ENCODE peak calls at places on chromosomes 2 and 18, in six cellular contexts. One of them, this sample, is unnamed.

GRCh38 chr2:204024503-204024902 is 87.9 kb downstream of the ICOS start:
- DNase-seq in HepG2: peak; percentile 33
- DNase-seq in A549: peak; percentile 32
- DNase-seq in endothelial cell of umbilical vein: peak; percentile 81
- DNase-seq in K562: no peak
- DNase-seq in GM12878: no peak
- DNase-seq in this sample: peak; percentile 35

GRCh38 chr2:32452338-32453064 is 95.7 kb downstream of the BIRC6 start:
- DNase-seq in HepG2: no peak
- DNase-seq in A549: no peak
- DNase-seq in endothelial cell of umbilical vein: peak; percentile 3
- DNase-seq in K562: no peak
- DNase-seq in GM12878: no peak
- DNase-seq in this sample: no peak

GRCh38 chr18:75238100-75238499 is 27.5 kb downstream of the TSHZ1 start:
- DNase-seq in HepG2: no peak
- DNase-seq in A549: no peak
- DNase-seq in endothelial cell of umbilical vein: no peak
- DNase-seq in K562: no peak
- DNase-seq in GM12878: no peak
- DNase-seq in this sample: no peak

GRCh38 chr2:55050133-55050994 is at the start of gene RTN4:
- DNase-seq in HepG2: peak; percentile 99
- DNase-seq in A549: peak; percentile 100
- DNase-seq in endothelial cell of umbilical vein: peak; percentile 99
- DNase-seq in K562: peak; percentile 93
- DNase-seq in GM12878: peak; percentile 98
- DNase-seq in this sample: peak; percentile 100

GRCh38 chr18:23661735-23662308 is 889 bp downstream of the ANKRD29 start:
- DNase-seq in HepG2: no peak
- DNase-seq in A549: no peak
- DNase-seq in endothelial cell of umbilical vein: no peak
- DNase-seq in K562: no peak
- DNase-seq in GM12878: no peak
- DNase-seq in this sample: peak; percentile 37

GRCh38 chr2:126796931-126797621 is 101.6 kb upstream of the TEX51 start:
- DNase-seq in HepG2: no peak
- DNase-seq in A549: no peak
- DNase-seq in endothelial cell of umbilical vein: no peak
- DNase-seq in K562: no peak
- DNase-seq in GM12878: no peak
- DNase-seq in this sample: no peak

GRCh38 chr2:196618661-196619060 is 20.9 kb upstream of the CCDC150 start:
- DNase-seq in HepG2: no peak
- DNase-seq in A549: no peak
- DNase-seq in endothelial cell of umbilical vein: no peak
- DNase-seq in K562: no peak
- DNase-seq in GM12878: no peak
- DNase-seq in this sample: no peak

GRCh38 chr2:135052997-135053474 is 944 bp downstream of the RAB3GAP1 start:
- DNase-seq in HepG2: no peak
- DNase-seq in A549: no peak
- DNase-seq in endothelial cell of umbilical vein: peak; percentile 9
- DNase-seq in K562: no peak
- DNase-seq in GM12878: no peak
- DNase-seq in this sample: no peak

GRCh38 chr2:192236136-192236535 is 41.4 kb upstream of the TMEFF2 start:
- DNase-seq in HepG2: no peak
- DNase-seq in A549: no peak
- DNase-seq in endothelial cell of umbilical vein: no peak
- DNase-seq in K562: no peak
- DNase-seq in GM12878: no peak
- DNase-seq in this sample: no peak

GRCh38 chr2:118013221-118013723 is 598 bp downstream of the CCDC93 start:
- DNase-seq in HepG2: peak; percentile 44
- DNase-seq in A549: no peak
- DNase-seq in endothelial cell of umbilical vein: peak; percentile 21
- DNase-seq in K562: peak; percentile 64
- DNase-seq in GM12878: no peak
- DNase-seq in this sample: peak; percentile 64

GRCh38 chr18:75167759-75168211 is 41.2 kb downstream of the PTGR3 start:
- DNase-seq in HepG2: no peak
- DNase-seq in A549: no peak
- DNase-seq in endothelial cell of umbilical vein: no peak
- DNase-seq in K562: no peak
- DNase-seq in GM12878: no peak
- DNase-seq in this sample: no peak

GRCh38 chr2:218344755-218345417 is 11.8 kb upstream of the CATIP start:
- DNase-seq in HepG2: no peak
- DNase-seq in A549: no peak
- DNase-seq in endothelial cell of umbilical vein: no peak
- DNase-seq in K562: no peak
- DNase-seq in GM12878: no peak
- DNase-seq in this sample: no peak

GRCh38 chr2:188600536-188601210 is 309.0 kb downstream of the GULP1 start:
- DNase-seq in HepG2: no peak
- DNase-seq in A549: no peak
- DNase-seq in endothelial cell of umbilical vein: no peak
- DNase-seq in K562: no peak
- DNase-seq in GM12878: no peak
- DNase-seq in this sample: no peak

DNA sequence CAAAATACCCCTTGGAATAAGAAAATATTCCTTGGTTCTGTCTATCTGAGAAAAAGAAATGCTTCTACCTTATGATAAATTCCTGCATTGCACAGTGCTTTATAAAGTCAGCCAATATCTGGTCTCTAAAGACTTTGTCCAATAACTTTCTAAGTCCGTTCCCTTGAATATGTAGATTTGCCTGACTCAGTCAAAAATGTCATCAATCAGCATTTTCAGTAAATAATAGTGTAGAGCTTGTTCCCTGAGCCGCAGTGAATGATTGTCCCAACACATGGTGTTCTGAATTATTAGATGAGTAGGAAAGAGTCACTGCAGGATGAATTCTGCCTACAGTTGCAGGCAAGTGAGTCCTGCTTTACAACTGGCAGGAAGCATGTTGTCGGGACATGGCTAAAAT is 316.8 kb upstream of the RBMS1 start:
- DNase-seq in HepG2: no peak
- DNase-seq in A549: no peak
- DNase-seq in endothelial cell of umbilical vein: no peak
- DNase-seq in K562: no peak
- DNase-seq in GM12878: no peak
- DNase-seq in this sample: no peak
- TF ChIP-seq MYC in HepG2: no peak
- TF ChIP-seq MYC in A549: no peak
- TF ChIP-seq MYC in endothelial cell of umbilical vein: no peak
- TF ChIP-seq MYC in K562: no peak
- TF ChIP-seq MYC in GM12878: no peak
- TF ChIP-seq MYC in this sample: no peak

DNA sequence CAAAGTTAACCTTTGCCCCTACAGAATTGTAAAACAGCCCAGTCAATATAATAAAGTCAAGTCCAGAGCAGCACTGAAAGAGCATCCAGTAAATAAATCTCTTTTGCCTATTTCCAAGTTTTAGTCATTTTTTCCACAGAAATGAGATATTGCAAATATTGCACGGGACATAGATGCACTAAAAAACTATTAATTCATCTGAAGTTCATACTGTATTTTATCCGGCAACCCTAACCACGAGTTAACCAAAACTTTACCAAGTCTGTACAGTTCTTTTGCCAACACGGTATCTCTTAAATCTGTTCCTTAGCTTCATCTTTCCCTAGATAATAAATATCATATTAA is 484 bp upstream of the ASNSD1 start:
- DNase-seq in HepG2: no peak
- DNase-seq in A549: no peak
- DNase-seq in endothelial cell of umbilical vein: no peak
- DNase-seq in K562: no peak
- DNase-seq in GM12878: no peak
- DNase-seq in this sample: no peak
- H3K4me3 ChIP-seq in HepG2: no peak overlapping the region
- H3K4me3 ChIP-seq in A549: no peak overlapping the region
- H3K4me3 ChIP-seq in endothelial cell of umbilical vein: no peak overlapping the region
- H3K4me3 ChIP-seq in K562: no peak overlapping the region
- H3K4me3 ChIP-seq in GM12878: no peak overlapping the region
- H3K4me3 ChIP-seq in this sample: peak overlapping the region; percentile 41

GRCh38 chr2:46136953-46137352 is 160.3 kb upstream of the EPAS1 start:
- DNase-seq in HepG2: no peak
- DNase-seq in A549: no peak
- DNase-seq in endothelial cell of umbilical vein: no peak
- DNase-seq in K562: no peak
- DNase-seq in GM12878: no peak
- DNase-seq in this sample: no peak

GRCh38 chr2:46136481-46136880 is 160.7 kb upstream of the EPAS1 start:
- DNase-seq in HepG2: no peak
- DNase-seq in A549: no peak
- DNase-seq in endothelial cell of umbilical vein: no peak
- DNase-seq in K562: no peak
- DNase-seq in GM12878: no peak
- DNase-seq in this sample: no peak

GRCh38 chr2:46134531-46135229 is 162.5 kb upstream of the EPAS1 start:
- DNase-seq in HepG2: no peak
- DNase-seq in A549: no peak
- DNase-seq in endothelial cell of umbilical vein: no peak
- DNase-seq in K562: peak; percentile 15
- DNase-seq in GM12878: no peak
- DNase-seq in this sample: no peak

GRCh38 chr2:46135230-46135555 is 162.0 kb upstream of the EPAS1 start:
- DNase-seq in HepG2: no peak
- DNase-seq in A549: no peak
- DNase-seq in endothelial cell of umbilical vein: peak; percentile 78
- DNase-seq in K562: no peak
- DNase-seq in GM12878: no peak
- DNase-seq in this sample: no peak

DNA sequence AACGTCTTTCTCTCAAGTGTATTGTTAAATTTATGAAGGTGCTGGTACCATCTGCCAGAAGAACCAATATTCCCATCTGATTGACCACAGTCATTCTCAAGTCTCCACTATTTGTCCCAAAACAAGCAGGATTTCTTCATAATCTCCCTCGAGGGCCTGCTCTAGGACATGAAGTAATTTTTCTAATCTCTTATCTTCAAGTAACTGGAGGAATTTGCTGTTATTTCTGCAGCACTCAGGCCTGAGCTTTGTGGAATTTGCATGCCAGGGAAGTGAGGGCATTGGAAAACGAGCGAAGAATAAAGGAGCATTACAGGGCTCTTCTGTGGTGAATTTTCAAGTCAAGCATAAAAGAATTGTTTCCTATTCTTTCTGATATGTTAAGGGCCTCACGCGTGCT is 161.3 kb upstream of the EPAS1 start:
- DNase-seq in HepG2: no peak
- DNase-seq in A549: no peak
- DNase-seq in endothelial cell of umbilical vein: peak; percentile 74
- DNase-seq in K562: no peak
- DNase-seq in GM12878: no peak
- DNase-seq in this sample: no peak
- TF ChIP-seq MYC in HepG2: no peak
- TF ChIP-seq MYC in A549: no peak
- TF ChIP-seq MYC in endothelial cell of umbilical vein: no peak
- TF ChIP-seq MYC in K562: no peak
- TF ChIP-seq MYC in GM12878: no peak
- TF ChIP-seq MYC in this sample: no peak

DNA sequence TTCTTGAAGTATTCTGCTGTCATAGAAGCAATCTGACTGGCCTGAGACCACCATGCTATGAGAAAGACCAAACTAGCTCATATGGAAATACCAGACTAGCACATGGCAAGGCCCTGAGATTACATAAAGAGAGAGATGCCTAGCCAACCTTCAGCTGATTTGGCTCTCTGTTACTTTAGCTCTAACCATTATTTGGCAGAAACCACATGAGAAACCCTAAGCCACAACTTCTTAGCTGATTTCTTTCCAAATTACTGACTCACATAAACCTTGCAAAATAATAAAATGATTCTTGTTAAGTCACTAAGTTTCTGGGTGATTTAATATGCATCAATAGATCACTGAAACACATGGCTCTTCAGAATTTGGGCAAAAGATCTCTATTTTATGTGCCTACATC is 295.0 kb upstream of the ZNF521 start:
- DNase-seq in HepG2: no peak
- DNase-seq in A549: no peak
- DNase-seq in endothelial cell of umbilical vein: no peak
- DNase-seq in K562: no peak
- DNase-seq in GM12878: no peak
- DNase-seq in this sample: no peak
- H3K4me3 ChIP-seq in HepG2: no peak overlapping the region
- H3K4me3 ChIP-seq in A549: no peak overlapping the region
- H3K4me3 ChIP-seq in endothelial cell of umbilical vein: no peak overlapping the region
- H3K4me3 ChIP-seq in K562: no peak overlapping the region
- H3K4me3 ChIP-seq in GM12878: no peak overlapping the region
- H3K4me3 ChIP-seq in this sample: no peak overlapping the region

DNA sequence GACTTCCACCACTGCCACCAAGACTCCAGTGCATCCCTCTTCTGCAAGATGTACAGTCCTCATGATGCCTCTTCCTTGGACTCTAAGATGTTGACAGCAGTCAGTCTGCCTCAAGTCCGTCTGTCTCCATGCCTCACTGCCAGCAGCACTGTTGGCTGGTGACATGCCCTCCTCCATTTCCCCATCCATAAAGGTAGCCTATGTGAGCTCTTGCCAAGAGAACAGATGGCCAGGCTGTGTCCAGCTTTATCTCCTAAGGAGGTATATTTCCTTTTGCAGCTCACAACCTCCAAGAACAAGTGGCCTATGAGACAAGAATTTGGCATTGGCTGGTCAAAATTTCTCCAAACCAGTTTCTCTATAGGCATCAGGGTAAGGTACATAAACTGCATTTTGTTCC is 149.3 kb upstream of the HNRNPA3 start:
- DNase-seq in HepG2: no peak
- DNase-seq in A549: no peak
- DNase-seq in endothelial cell of umbilical vein: no peak
- DNase-seq in K562: no peak
- DNase-seq in GM12878: no peak
- DNase-seq in this sample: no peak
- TF ChIP-seq MYC in HepG2: no peak
- TF ChIP-seq MYC in A549: no peak
- TF ChIP-seq MYC in endothelial cell of umbilical vein: no peak
- TF ChIP-seq MYC in K562: no peak
- TF ChIP-seq MYC in GM12878: no peak
- TF ChIP-seq MYC in this sample: no peak

GRCh38 chr2:136119717-136120675 is 2.0 kb upstream of the CXCR4 start:
- DNase-seq in HepG2: no peak
- DNase-seq in A549: no peak
- DNase-seq in endothelial cell of umbilical vein: no peak
- DNase-seq in K562: no peak
- DNase-seq in GM12878: no peak
- DNase-seq in this sample: no peak
- H3K4me3 ChIP-seq in HepG2: no peak overlapping the region
- H3K4me3 ChIP-seq in A549: no peak overlapping the region
- H3K4me3 ChIP-seq in endothelial cell of umbilical vein: no peak overlapping the region
- H3K4me3 ChIP-seq in K562: no peak overlapping the region
- H3K4me3 ChIP-seq in GM12878: no peak overlapping the region
- H3K4me3 ChIP-seq in this sample: peak overlapping the region; percentile 69

This sample was measured in NB4.